ENCODE peak calls at places on chromosomes 5 and 9, in nine cellular contexts. Q, K, S, Z, A, J, D, C and L are unnamed samples.

GRCh38 chr5:141914154-141914743 is 9.4 kb upstream of the DELE1 start:
- DNase-seq in J (no peak), Z (no peak), C (no peak), K (no peak), Q (no peak), A (peak; percentile 13), D (peak; percentile 60), S (peak; percentile 48), L (no peak)

GRCh38 chr9:92671323-92671722 is 1.4 kb upstream of the IPPK start:
- DNase-seq in S (peak; percentile 48), A (no peak), Q (peak; percentile 14), C (peak; percentile 41), Z (no peak), J (no peak), K (peak; percentile 15), D (peak; percentile 40), L (no peak)

GRCh38 chr5:142102980-142103379 is 5.6 kb upstream of the NDFIP1 start:
- DNase-seq in K (no peak), A (no peak), C (no peak), S (no peak), Q (no peak), D (no peak), J (no peak), Z (no peak), L (no peak)

GRCh38 chr5:92909545-92909962 is 671.5 kb downstream of the NR2F1-AS1 start:
- DNase-seq in C (no peak), Q (peak; percentile 5), Z (no peak), K (peak; percentile 12), J (no peak), S (no peak), D (no peak), A (no peak), L (peak; percentile 52)

GRCh38 chr9:34993502-34994428 is 4.2 kb downstream of the DNAJB5 start:
- DNase-seq in A (no peak), K (no peak), Z (no peak), Q (no peak), C (no peak), J (no peak), S (peak; percentile 65), D (peak; percentile 35), L (no peak)

GRCh38 chr9:123866497-123866896 is 63.4 kb downstream of the DENND1A start:
- DNase-seq in K (no peak), Q (no peak), J (no peak), Z (no peak), S (no peak), C (no peak), A (no peak), D (no peak), L (no peak)

GRCh38 chr5:111004291-111004690 is 67.2 kb upstream of the TSLP start:
- DNase-seq in Z (no peak), A (no peak), K (no peak), J (no peak), S (no peak), C (no peak), D (no peak), Q (no peak), L (no peak)

GRCh38 chr9:95499847-95500246 is 16.9 kb downstream of the PTCH1 start:
- DNase-seq in D (no peak), C (no peak), A (no peak), S (no peak), Q (no peak), Z (no peak), J (no peak), K (no peak), L (no peak)

GRCh38 chr5:134000116-134000515 is 4.7 kb downstream of the VDAC1 start:
- DNase-seq in S (no peak), K (no peak), D (no peak), C (no peak), Z (no peak), A (no peak), J (no peak), Q (no peak), L (no peak)